ENCODE peak calls at places on chromosomes 7 and 10, in eight cellular contexts. One of them, this sample, is unnamed.

GRCh38 chr7:17142831-17143541 is 155.5 kb upstream of the AHR start:
- DNase-seq in SK-N-SH: no peak
- DNase-seq in A549: no peak
- DNase-seq in GM12878: no peak
- DNase-seq in endothelial cell of umbilical vein: peak; percentile 38
- DNase-seq in HCT116: no peak
- DNase-seq in WTC11: no peak
- DNase-seq in K562: no peak
- DNase-seq in this sample: peak; percentile 44

GRCh38 chr7:11716185-11716584 is 115.8 kb downstream of the THSD7A start:
- DNase-seq in SK-N-SH: no peak
- DNase-seq in A549: peak; percentile 63
- DNase-seq in GM12878: no peak
- DNase-seq in endothelial cell of umbilical vein: peak; percentile 98
- DNase-seq in HCT116: peak; percentile 16
- DNase-seq in WTC11: no peak
- DNase-seq in K562: no peak
- DNase-seq in this sample: no peak

GRCh38 chr10:37856881-37857286 is 526 bp downstream of the ZNF248 start:
- DNase-seq in SK-N-SH: peak; percentile 41
- DNase-seq in A549: peak; percentile 13
- DNase-seq in GM12878: no peak
- DNase-seq in endothelial cell of umbilical vein: no peak
- DNase-seq in HCT116: no peak
- DNase-seq in WTC11: peak; percentile 9
- DNase-seq in K562: peak; percentile 76
- DNase-seq in this sample: no peak

GRCh38 chr10:123398756-123399155 is 244.6 kb downstream of the BUB3 start:
- DNase-seq in SK-N-SH: no peak
- DNase-seq in A549: no peak
- DNase-seq in GM12878: no peak
- DNase-seq in endothelial cell of umbilical vein: no peak
- DNase-seq in HCT116: no peak
- DNase-seq in WTC11: no peak
- DNase-seq in K562: no peak
- DNase-seq in this sample: no peak

GRCh38 chr10:129085821-129086220 is 381.2 kb upstream of the MGMT start:
- DNase-seq in SK-N-SH: no peak
- DNase-seq in A549: no peak
- DNase-seq in GM12878: no peak
- DNase-seq in endothelial cell of umbilical vein: no peak
- DNase-seq in HCT116: no peak
- DNase-seq in WTC11: no peak
- DNase-seq in K562: no peak
- DNase-seq in this sample: no peak

GRCh38 chr7:5701085-5701914 is 80.2 kb downstream of the RNF216 start:
- DNase-seq in SK-N-SH: no peak
- DNase-seq in A549: no peak
- DNase-seq in GM12878: peak; percentile 84
- DNase-seq in endothelial cell of umbilical vein: peak; percentile 41
- DNase-seq in HCT116: no peak
- DNase-seq in WTC11: no peak
- DNase-seq in K562: no peak
- DNase-seq in this sample: peak; percentile 47

GRCh38 chr10:57222603-57223002 is 861.5 kb upstream of the ZWINT start:
- DNase-seq in SK-N-SH: no peak
- DNase-seq in A549: no peak
- DNase-seq in GM12878: no peak
- DNase-seq in endothelial cell of umbilical vein: no peak
- DNase-seq in HCT116: no peak
- DNase-seq in WTC11: peak; percentile 61
- DNase-seq in K562: no peak
- DNase-seq in this sample: no peak

GRCh38 chr10:60043561-60043960 is 137.2 kb upstream of the CCDC6 start:
- DNase-seq in SK-N-SH: no peak
- DNase-seq in A549: no peak
- DNase-seq in GM12878: no peak
- DNase-seq in endothelial cell of umbilical vein: no peak
- DNase-seq in HCT116: no peak
- DNase-seq in WTC11: no peak
- DNase-seq in K562: no peak
- DNase-seq in this sample: no peak

GRCh38 chr7:14821757-14822480 is 80.6 kb downstream of the DGKB start:
- DNase-seq in SK-N-SH: no peak
- DNase-seq in A549: no peak
- DNase-seq in GM12878: no peak
- DNase-seq in endothelial cell of umbilical vein: no peak
- DNase-seq in HCT116: no peak
- DNase-seq in WTC11: no peak
- DNase-seq in K562: no peak
- DNase-seq in this sample: no peak

GRCh38 chr7:96311967-96312366 is 9.9 kb downstream of the SLC25A13 start:
- DNase-seq in SK-N-SH: no peak
- DNase-seq in A549: no peak
- DNase-seq in GM12878: no peak
- DNase-seq in endothelial cell of umbilical vein: no peak
- DNase-seq in HCT116: no peak
- DNase-seq in WTC11: no peak
- DNase-seq in K562: no peak
- DNase-seq in this sample: peak; percentile 83

GRCh38 chr10:71453186-71453585 is 56.5 kb downstream of the CDH23 start:
- DNase-seq in SK-N-SH: no peak
- DNase-seq in A549: no peak
- DNase-seq in GM12878: no peak
- DNase-seq in endothelial cell of umbilical vein: no peak
- DNase-seq in HCT116: no peak
- DNase-seq in WTC11: no peak
- DNase-seq in K562: no peak
- DNase-seq in this sample: no peak

DNA sequence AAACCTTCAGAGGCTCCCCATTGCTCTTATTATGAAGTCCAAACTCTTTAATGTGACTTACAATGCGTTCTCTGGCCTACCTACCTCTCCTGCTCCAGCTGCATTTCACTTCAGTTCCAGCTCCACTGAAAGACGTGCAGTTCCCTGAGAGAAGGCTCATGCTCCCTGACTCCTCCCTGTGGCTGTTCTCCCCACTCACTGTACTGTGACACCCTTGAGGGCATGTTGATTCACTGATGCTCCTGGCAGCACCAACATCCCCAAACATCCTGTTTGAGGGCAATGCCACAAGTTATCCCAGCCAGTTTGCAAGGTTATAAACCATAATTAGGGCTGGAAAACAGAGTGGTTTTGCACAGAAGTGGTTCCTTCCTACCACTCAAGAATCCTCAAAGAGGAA is 111.2 kb downstream of the LSM5 start:
- DNase-seq in SK-N-SH: no peak
- DNase-seq in A549: no peak
- DNase-seq in GM12878: no peak
- DNase-seq in endothelial cell of umbilical vein: no peak
- DNase-seq in HCT116: no peak
- DNase-seq in WTC11: no peak
- DNase-seq in K562: no peak
- DNase-seq in this sample: no peak
- TF ChIP-seq MAX in SK-N-SH: no peak
- TF ChIP-seq MAX in A549: no peak
- TF ChIP-seq MAX in GM12878: no peak
- TF ChIP-seq MAX in endothelial cell of umbilical vein: no peak
- TF ChIP-seq MAX in HCT116: no peak
- TF ChIP-seq MAX in WTC11: no peak
- TF ChIP-seq MAX in K562: no peak
- TF ChIP-seq MAX in this sample: no peak

DNA sequence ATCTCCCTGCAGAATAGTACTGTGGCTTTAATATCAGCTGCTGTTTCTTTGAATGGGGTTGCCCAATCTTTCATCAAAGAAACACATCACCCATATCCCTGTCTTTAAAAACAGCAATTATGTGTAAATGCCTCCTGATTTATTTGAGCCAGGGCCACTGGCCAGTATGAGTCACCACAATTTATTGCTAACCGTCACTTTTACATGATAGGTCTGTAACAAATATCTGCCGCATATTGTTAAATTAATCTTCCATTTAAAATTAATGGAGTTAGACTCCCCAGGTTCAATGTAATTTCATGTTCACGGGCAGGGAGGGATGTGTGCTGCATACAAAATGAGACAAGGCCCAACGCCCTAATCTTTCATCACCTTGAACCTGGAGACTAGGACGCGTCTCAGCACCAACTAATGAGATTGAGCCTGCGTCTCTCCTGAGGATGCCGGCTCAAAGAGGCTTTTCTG is 673.4 kb downstream of the AUTS2 start:
- DNase-seq in SK-N-SH: peak; percentile 33
- DNase-seq in A549: no peak
- DNase-seq in GM12878: no peak
- DNase-seq in endothelial cell of umbilical vein: no peak
- DNase-seq in HCT116: no peak
- DNase-seq in WTC11: no peak
- DNase-seq in K562: no peak
- DNase-seq in this sample: no peak
- TF ChIP-seq MAX in SK-N-SH: peak; percentile 38
- TF ChIP-seq MAX in A549: no peak
- TF ChIP-seq MAX in GM12878: no peak
- TF ChIP-seq MAX in endothelial cell of umbilical vein: no peak
- TF ChIP-seq MAX in HCT116: no peak
- TF ChIP-seq MAX in WTC11: no peak
- TF ChIP-seq MAX in K562: no peak
- TF ChIP-seq MAX in this sample: no peak

GRCh38 chr10:110651044-110651958 is 7.2 kb downstream of the RBM20 start:
- DNase-seq in SK-N-SH: peak; percentile 45
- DNase-seq in A549: no peak
- DNase-seq in GM12878: no peak
- DNase-seq in endothelial cell of umbilical vein: no peak
- DNase-seq in HCT116: no peak
- DNase-seq in WTC11: no peak
- DNase-seq in K562: peak; percentile 76
- DNase-seq in this sample: peak; percentile 60
- TF ChIP-seq MAX in SK-N-SH: peak; percentile 19
- TF ChIP-seq MAX in A549: no peak
- TF ChIP-seq MAX in GM12878: no peak
- TF ChIP-seq MAX in endothelial cell of umbilical vein: no peak
- TF ChIP-seq MAX in HCT116: no peak
- TF ChIP-seq MAX in WTC11: no peak
- TF ChIP-seq MAX in K562: no peak
- TF ChIP-seq MAX in this sample: no peak

GRCh38 chr7:137488038-137488437 is 144.5 kb upstream of the PTN start:
- DNase-seq in SK-N-SH: no peak
- DNase-seq in A549: no peak
- DNase-seq in GM12878: no peak
- DNase-seq in endothelial cell of umbilical vein: no peak
- DNase-seq in HCT116: no peak
- DNase-seq in WTC11: no peak
- DNase-seq in K562: no peak
- DNase-seq in this sample: no peak
- TF ChIP-seq MAX in SK-N-SH: no peak
- TF ChIP-seq MAX in A549: no peak
- TF ChIP-seq MAX in GM12878: no peak
- TF ChIP-seq MAX in endothelial cell of umbilical vein: no peak
- TF ChIP-seq MAX in HCT116: no peak
- TF ChIP-seq MAX in WTC11: no peak
- TF ChIP-seq MAX in K562: no peak
- TF ChIP-seq MAX in this sample: no peak

GRCh38 chr10:88728107-88728763 is 22.2 kb downstream of the LIPK start:
- DNase-seq in SK-N-SH: no peak
- DNase-seq in A549: peak; percentile 46
- DNase-seq in GM12878: no peak
- DNase-seq in endothelial cell of umbilical vein: peak; percentile 13
- DNase-seq in HCT116: peak; percentile 54
- DNase-seq in WTC11: peak; percentile 99
- DNase-seq in K562: peak; percentile 60
- DNase-seq in this sample: peak; percentile 80

GRCh38 chr10:88735661-88736060 is 24.2 kb upstream of the LIPN start:
- DNase-seq in SK-N-SH: no peak
- DNase-seq in A549: no peak
- DNase-seq in GM12878: no peak
- DNase-seq in endothelial cell of umbilical vein: no peak
- DNase-seq in HCT116: no peak
- DNase-seq in WTC11: no peak
- DNase-seq in K562: no peak
- DNase-seq in this sample: no peak

GRCh38 chr10:88730864-88731263 is 24.8 kb downstream of the LIPK start:
- DNase-seq in SK-N-SH: no peak
- DNase-seq in A549: no peak
- DNase-seq in GM12878: no peak
- DNase-seq in endothelial cell of umbilical vein: no peak
- DNase-seq in HCT116: no peak
- DNase-seq in WTC11: no peak
- DNase-seq in K562: no peak
- DNase-seq in this sample: no peak

GRCh38 chr10:88731296-88731695 is 25.2 kb downstream of the LIPK start:
- DNase-seq in SK-N-SH: no peak
- DNase-seq in A549: no peak
- DNase-seq in GM12878: no peak
- DNase-seq in endothelial cell of umbilical vein: no peak
- DNase-seq in HCT116: no peak
- DNase-seq in WTC11: peak; percentile 31
- DNase-seq in K562: no peak
- DNase-seq in this sample: no peak

GRCh38 chr10:88733215-88733614 is 26.6 kb upstream of the LIPN start:
- DNase-seq in SK-N-SH: no peak
- DNase-seq in A549: no peak
- DNase-seq in GM12878: no peak
- DNase-seq in endothelial cell of umbilical vein: no peak
- DNase-seq in HCT116: no peak
- DNase-seq in WTC11: no peak
- DNase-seq in K562: no peak
- DNase-seq in this sample: no peak
- TF ChIP-seq MAX in SK-N-SH: no peak
- TF ChIP-seq MAX in A549: no peak
- TF ChIP-seq MAX in GM12878: no peak
- TF ChIP-seq MAX in endothelial cell of umbilical vein: no peak
- TF ChIP-seq MAX in HCT116: no peak
- TF ChIP-seq MAX in WTC11: no peak
- TF ChIP-seq MAX in K562: no peak
- TF ChIP-seq MAX in this sample: no peak

DNA sequence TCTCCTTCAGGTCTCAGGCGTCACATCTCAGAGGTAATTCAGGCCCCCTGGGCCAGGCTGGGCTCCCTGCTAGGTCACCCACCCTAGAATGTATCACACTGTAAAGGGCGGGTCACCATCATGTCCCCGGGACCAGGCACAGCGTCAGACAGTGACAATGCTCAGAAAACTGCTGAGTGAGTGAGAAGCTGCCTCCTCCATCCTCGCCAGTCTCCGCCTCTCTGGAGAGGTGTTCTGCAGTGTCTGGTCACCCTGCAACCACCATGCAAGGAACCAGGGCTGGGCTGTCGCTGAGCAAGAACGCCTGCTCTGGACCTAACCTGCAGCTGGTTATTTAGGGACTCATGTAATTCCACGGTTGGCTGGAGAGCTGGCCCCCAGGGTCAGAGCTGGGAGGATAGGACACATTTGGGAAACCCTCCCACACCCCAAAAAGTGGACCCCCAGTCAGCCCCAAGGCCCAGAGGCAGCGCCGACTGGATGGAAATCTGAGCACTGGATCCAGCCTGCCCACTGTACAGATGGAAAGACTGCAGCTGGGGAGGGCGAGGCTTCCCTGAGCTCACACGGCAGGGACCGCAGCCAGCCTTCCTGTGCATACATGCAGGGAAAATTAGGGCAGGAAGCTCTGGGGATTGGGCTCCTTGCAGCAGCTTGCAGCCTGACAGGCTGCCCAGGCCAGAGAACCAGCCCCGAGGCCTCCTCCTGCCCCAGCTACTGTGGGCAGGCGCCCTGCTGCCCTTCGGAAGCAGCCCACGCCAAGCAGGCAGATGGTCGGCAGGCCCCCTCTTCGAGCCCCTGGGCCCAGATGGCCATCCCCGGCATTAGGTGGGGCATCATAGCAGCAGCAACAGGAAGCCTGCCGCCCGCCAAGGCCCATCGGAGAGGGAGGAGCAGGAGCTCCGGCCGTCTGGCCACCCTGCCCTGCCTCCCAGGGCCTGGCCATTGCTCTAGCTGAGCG is 105.4 kb upstream of the ZMIZ1 start:
- DNase-seq in SK-N-SH: peak; percentile 95
- DNase-seq in A549: no peak
- DNase-seq in GM12878: no peak
- DNase-seq in endothelial cell of umbilical vein: peak; percentile 39
- DNase-seq in HCT116: no peak
- DNase-seq in WTC11: no peak
- DNase-seq in K562: no peak
- DNase-seq in this sample: no peak
- TF ChIP-seq MAX in SK-N-SH: no peak
- TF ChIP-seq MAX in A549: no peak
- TF ChIP-seq MAX in GM12878: no peak
- TF ChIP-seq MAX in endothelial cell of umbilical vein: no peak
- TF ChIP-seq MAX in HCT116: no peak
- TF ChIP-seq MAX in WTC11: no peak
- TF ChIP-seq MAX in K562: no peak
- TF ChIP-seq MAX in this sample: no peak